ENCODE peak calls at places on chromosome 7, in five cellular contexts. One of them, this sample, is unnamed.

GRCh38 chr7:39272111-39272510 is 294.1 kb upstream of the YAE1 start:
- DNase-seq in CD8-positive, alpha-beta T cell: no peak
- DNase-seq in hepatocyte: no peak
- DNase-seq in WERI-Rb-1: no peak
- DNase-seq in MCF 10A: no peak
- DNase-seq in this sample: no peak

GRCh38 chr7:94183289-94183749 is 179.2 kb upstream of the BET1 start:
- DNase-seq in CD8-positive, alpha-beta T cell: no peak
- DNase-seq in hepatocyte: peak
- DNase-seq in WERI-Rb-1: no peak
- DNase-seq in MCF 10A: peak
- DNase-seq in this sample: no peak

GRCh38 chr7:52917982-52918578 is 117.4 kb upstream of the POM121L12 start:
- DNase-seq in CD8-positive, alpha-beta T cell: no peak
- DNase-seq in hepatocyte: peak
- DNase-seq in WERI-Rb-1: peak
- DNase-seq in MCF 10A: peak
- DNase-seq in this sample: no peak

GRCh38 chr7:128835790-128836641 is 5.8 kb downstream of the FLNC start:
- DNase-seq in CD8-positive, alpha-beta T cell: no peak
- DNase-seq in hepatocyte: no peak
- DNase-seq in WERI-Rb-1: no peak
- DNase-seq in MCF 10A: no peak
- DNase-seq in this sample: no peak

GRCh38 chr7:151426486-151426905 is 13.4 kb downstream of the CRYGN start:
- DNase-seq in CD8-positive, alpha-beta T cell: no peak
- DNase-seq in hepatocyte: peak
- DNase-seq in WERI-Rb-1: no peak
- DNase-seq in MCF 10A: peak
- DNase-seq in this sample: peak

GRCh38 chr7:6417408-6417807 is 30.3 kb downstream of the DAGLB start:
- DNase-seq in CD8-positive, alpha-beta T cell: no peak
- DNase-seq in hepatocyte: no peak
- DNase-seq in WERI-Rb-1: no peak
- DNase-seq in MCF 10A: no peak
- DNase-seq in this sample: no peak

GRCh38 chr7:36630112-36630650 is 94.1 kb downstream of the AOAH start:
- DNase-seq in CD8-positive, alpha-beta T cell: no peak
- DNase-seq in hepatocyte: no peak
- DNase-seq in WERI-Rb-1: no peak
- DNase-seq in MCF 10A: no peak
- DNase-seq in this sample: no peak

GRCh38 chr7:45506059-45506458 is 68.1 kb upstream of the ADCY1 start:
- DNase-seq in CD8-positive, alpha-beta T cell: no peak
- DNase-seq in hepatocyte: no peak
- DNase-seq in WERI-Rb-1: no peak
- DNase-seq in MCF 10A: no peak
- DNase-seq in this sample: no peak

GRCh38 chr7:5692845-5693278 is 88.6 kb downstream of the RNF216 start:
- DNase-seq in CD8-positive, alpha-beta T cell: no peak
- DNase-seq in hepatocyte: no peak
- DNase-seq in WERI-Rb-1: no peak
- DNase-seq in MCF 10A: peak
- DNase-seq in this sample: no peak

GRCh38 chr7:120834726-120835125 is 23.2 kb downstream of the TSPAN12 start:
- DNase-seq in CD8-positive, alpha-beta T cell: no peak
- DNase-seq in hepatocyte: no peak
- DNase-seq in WERI-Rb-1: no peak
- DNase-seq in MCF 10A: no peak
- DNase-seq in this sample: no peak

GRCh38 chr7:17234398-17235021 is 63.9 kb upstream of the AHR start:
- DNase-seq in CD8-positive, alpha-beta T cell: peak
- DNase-seq in hepatocyte: peak
- DNase-seq in WERI-Rb-1: no peak
- DNase-seq in MCF 10A: peak
- DNase-seq in this sample: no peak

GRCh38 chr7:121330053-121330833 is 1.4 kb downstream of the WNT16 start:
- DNase-seq in CD8-positive, alpha-beta T cell: no peak
- DNase-seq in hepatocyte: no peak
- DNase-seq in WERI-Rb-1: peak
- DNase-seq in MCF 10A: no peak
- DNase-seq in this sample: no peak

GRCh38 chr7:22356010-22356854 is 722 bp downstream of the RAPGEF5 start:
- DNase-seq in CD8-positive, alpha-beta T cell: no peak
- DNase-seq in hepatocyte: peak
- DNase-seq in WERI-Rb-1: peak
- DNase-seq in MCF 10A: peak
- DNase-seq in this sample: no peak

GRCh38 chr7:156027821-156028220 is 215.6 kb upstream of the SHH start:
- DNase-seq in CD8-positive, alpha-beta T cell: peak
- DNase-seq in hepatocyte: no peak
- DNase-seq in WERI-Rb-1: no peak
- DNase-seq in MCF 10A: no peak
- DNase-seq in this sample: no peak

GRCh38 chr7:135467207-135467711 is 42.6 kb downstream of the CNOT4 start:
- DNase-seq in CD8-positive, alpha-beta T cell: no peak
- DNase-seq in hepatocyte: peak
- DNase-seq in WERI-Rb-1: no peak
- DNase-seq in MCF 10A: peak
- DNase-seq in this sample: no peak

GRCh38 chr7:130593033-130593432 is 75.5 kb downstream of the COPG2 start:
- DNase-seq in CD8-positive, alpha-beta T cell: no peak
- DNase-seq in hepatocyte: no peak
- DNase-seq in WERI-Rb-1: no peak
- DNase-seq in MCF 10A: peak
- DNase-seq in this sample: no peak

GRCh38 chr7:66542528-66543373 is 85.9 kb upstream of the KCTD7 start:
- DNase-seq in CD8-positive, alpha-beta T cell: no peak
- DNase-seq in hepatocyte: no peak
- DNase-seq in WERI-Rb-1: peak
- DNase-seq in MCF 10A: no peak
- DNase-seq in this sample: no peak

GRCh38 chr7:128076831-128077271 is 45.6 kb upstream of the LRRC4 start:
- DNase-seq in CD8-positive, alpha-beta T cell: no peak
- DNase-seq in hepatocyte: peak
- DNase-seq in WERI-Rb-1: peak
- DNase-seq in MCF 10A: no peak
- DNase-seq in this sample: peak

GRCh38 chr7:46369933-46370654 is 449.0 kb upstream of the IGFBP3 start:
- DNase-seq in CD8-positive, alpha-beta T cell: no peak
- DNase-seq in hepatocyte: peak
- DNase-seq in WERI-Rb-1: no peak
- DNase-seq in MCF 10A: peak
- DNase-seq in this sample: no peak

GRCh38 chr7:96739609-96740008 is 30.0 kb upstream of the SEM1 start:
- DNase-seq in CD8-positive, alpha-beta T cell: no peak
- DNase-seq in hepatocyte: no peak
- DNase-seq in WERI-Rb-1: no peak
- DNase-seq in MCF 10A: no peak
- DNase-seq in this sample: no peak

DNA sequence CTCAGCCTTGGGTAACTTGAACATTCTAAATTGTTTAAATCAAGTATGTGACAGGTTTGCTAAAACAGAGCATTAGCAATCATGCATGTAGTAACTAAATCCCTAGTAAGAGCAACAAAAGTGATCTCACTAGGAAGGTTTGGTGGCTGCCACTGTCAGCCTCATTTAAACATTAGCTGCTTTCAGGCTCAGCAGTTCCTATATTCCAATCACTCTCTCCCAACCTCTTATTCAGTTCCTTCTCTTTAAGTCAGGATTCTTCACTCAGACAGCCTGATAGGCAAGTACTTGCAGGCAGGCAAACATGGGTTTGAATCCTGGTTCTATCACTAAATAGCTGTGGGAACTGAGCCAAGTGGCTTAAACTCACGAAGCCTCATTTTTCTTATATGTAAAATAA is 3.6 kb downstream of the CREB3L2 start:
- DNase-seq in CD8-positive, alpha-beta T cell: no peak
- DNase-seq in hepatocyte: no peak
- DNase-seq in WERI-Rb-1: no peak
- DNase-seq in MCF 10A: no peak
- DNase-seq in this sample: no peak
- TF ChIP-seq CTCF in CD8-positive, alpha-beta T cell: no peak
- TF ChIP-seq CTCF in hepatocyte: no peak
- TF ChIP-seq CTCF in WERI-Rb-1: no peak
- TF ChIP-seq CTCF in MCF 10A: no peak
- TF ChIP-seq CTCF in this sample: no peak

GRCh38 chr7:29808075-29808786 is 1.9 kb downstream of the WIPF3 start:
- DNase-seq in CD8-positive, alpha-beta T cell: no peak
- DNase-seq in hepatocyte: no peak
- DNase-seq in WERI-Rb-1: no peak
- DNase-seq in MCF 10A: no peak
- DNase-seq in this sample: no peak

GRCh38 chr7:29806131-29806792 is at the start of gene WIPF3:
- DNase-seq in CD8-positive, alpha-beta T cell: no peak
- DNase-seq in hepatocyte: peak
- DNase-seq in WERI-Rb-1: peak
- DNase-seq in MCF 10A: peak
- DNase-seq in this sample: peak

GRCh38 chr7:29805031-29805430 is 1.3 kb upstream of the WIPF3 start:
- DNase-seq in CD8-positive, alpha-beta T cell: no peak
- DNase-seq in hepatocyte: no peak
- DNase-seq in WERI-Rb-1: no peak
- DNase-seq in MCF 10A: no peak
- DNase-seq in this sample: no peak

GRCh38 chr7:29806793-29807178 is 478 bp downstream of the WIPF3 start:
- DNase-seq in CD8-positive, alpha-beta T cell: no peak
- DNase-seq in hepatocyte: no peak
- DNase-seq in WERI-Rb-1: no peak
- DNase-seq in MCF 10A: no peak
- DNase-seq in this sample: no peak

DNA sequence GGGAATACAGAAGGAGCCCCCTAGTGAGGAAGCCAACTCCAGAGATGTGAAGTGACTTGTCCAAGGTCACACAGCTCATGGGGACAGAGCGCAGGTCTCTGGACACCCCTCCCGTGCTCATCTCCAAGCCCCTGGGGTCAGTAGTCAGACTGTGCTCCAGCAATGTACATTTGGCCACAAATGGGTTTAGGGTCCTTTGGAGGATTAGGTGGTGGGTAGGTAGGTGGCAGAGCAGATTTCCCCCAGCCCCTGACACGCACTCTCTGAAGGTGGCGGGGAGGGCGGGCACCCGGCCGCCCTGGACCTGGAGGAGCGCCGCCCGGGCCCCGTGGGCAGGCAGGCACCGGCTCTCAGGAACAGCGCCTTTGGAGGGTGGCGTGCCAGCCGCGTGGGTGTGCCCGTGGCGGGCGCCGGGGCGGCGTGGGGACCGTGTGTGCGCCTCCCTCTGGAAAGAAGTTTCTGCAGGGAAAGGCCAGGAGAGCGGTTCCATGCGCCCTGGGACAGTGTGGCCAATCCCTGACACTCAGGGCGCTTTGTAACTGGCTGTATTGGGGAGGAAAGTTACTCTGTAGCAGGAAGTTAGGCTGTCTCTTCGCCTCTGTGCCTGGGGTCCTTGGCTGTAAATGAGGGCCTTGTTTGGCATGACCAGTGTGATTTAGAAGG is 1.0 kb downstream of the WIPF3 start:
- DNase-seq in CD8-positive, alpha-beta T cell: no peak
- DNase-seq in hepatocyte: peak
- DNase-seq in WERI-Rb-1: no peak
- DNase-seq in MCF 10A: no peak
- DNase-seq in this sample: peak
- TF ChIP-seq CTCF in CD8-positive, alpha-beta T cell: no peak
- TF ChIP-seq CTCF in hepatocyte: peak
- TF ChIP-seq CTCF in WERI-Rb-1: no peak
- TF ChIP-seq CTCF in MCF 10A: no peak
- TF ChIP-seq CTCF in this sample: no peak

GRCh38 chr7:142301923-142302550 is 44.2 kb upstream of the PRSS58 start:
- DNase-seq in CD8-positive, alpha-beta T cell: no peak
- DNase-seq in hepatocyte: no peak
- DNase-seq in WERI-Rb-1: peak
- DNase-seq in MCF 10A: peak
- DNase-seq in this sample: no peak

GRCh38 chr7:142299226-142299625 is 41.4 kb upstream of the PRSS58 start:
- DNase-seq in CD8-positive, alpha-beta T cell: no peak
- DNase-seq in hepatocyte: no peak
- DNase-seq in WERI-Rb-1: no peak
- DNase-seq in MCF 10A: no peak
- DNase-seq in this sample: no peak

GRCh38 chr7:142298631-142299030 is 40.8 kb upstream of the PRSS58 start:
- DNase-seq in CD8-positive, alpha-beta T cell: no peak
- DNase-seq in hepatocyte: no peak
- DNase-seq in WERI-Rb-1: no peak
- DNase-seq in MCF 10A: no peak
- DNase-seq in this sample: no peak

GRCh38 chr7:142301299-142301698 is 43.4 kb upstream of the PRSS58 start:
- DNase-seq in CD8-positive, alpha-beta T cell: no peak
- DNase-seq in hepatocyte: no peak
- DNase-seq in WERI-Rb-1: no peak
- DNase-seq in MCF 10A: no peak
- DNase-seq in this sample: no peak

GRCh38 chr7:142300689-142301088 is 42.8 kb upstream of the PRSS58 start:
- DNase-seq in CD8-positive, alpha-beta T cell: no peak
- DNase-seq in hepatocyte: no peak
- DNase-seq in WERI-Rb-1: peak
- DNase-seq in MCF 10A: peak
- DNase-seq in this sample: no peak
- TF ChIP-seq CTCF in CD8-positive, alpha-beta T cell: peak
- TF ChIP-seq CTCF in hepatocyte: peak
- TF ChIP-seq CTCF in WERI-Rb-1: peak
- TF ChIP-seq CTCF in MCF 10A: peak
- TF ChIP-seq CTCF in this sample: no peak

GRCh38 chr7:78924581-78924980 is 528.9 kb downstream of the MAGI2 start:
- DNase-seq in CD8-positive, alpha-beta T cell: no peak
- DNase-seq in hepatocyte: peak
- DNase-seq in WERI-Rb-1: no peak
- DNase-seq in MCF 10A: peak
- DNase-seq in this sample: no peak
- TF ChIP-seq CTCF in CD8-positive, alpha-beta T cell: no peak
- TF ChIP-seq CTCF in hepatocyte: peak
- TF ChIP-seq CTCF in WERI-Rb-1: no peak
- TF ChIP-seq CTCF in MCF 10A: peak
- TF ChIP-seq CTCF in this sample: peak

DNA sequence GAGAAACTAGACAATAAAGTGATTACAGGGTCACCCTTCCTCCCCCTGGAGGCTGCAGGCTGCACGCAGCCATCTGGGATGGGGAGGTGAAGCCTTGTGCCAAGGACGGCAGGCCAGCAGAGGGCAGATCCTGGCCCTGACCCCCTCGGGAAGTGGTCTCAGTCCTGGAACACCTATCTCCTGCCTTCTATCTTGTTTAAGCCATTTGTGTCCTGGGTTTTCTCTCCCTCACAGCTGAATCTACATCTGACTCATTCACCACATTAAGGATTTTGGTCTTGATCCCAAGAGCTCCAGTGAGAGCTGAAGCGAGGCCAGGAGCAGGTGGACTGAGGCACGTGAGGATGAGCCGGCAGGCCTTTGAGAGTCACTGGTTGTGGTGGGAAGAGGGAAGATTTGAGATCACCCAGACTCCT is 16.4 kb upstream of the PARP12 start:
- DNase-seq in CD8-positive, alpha-beta T cell: no peak
- DNase-seq in hepatocyte: peak
- DNase-seq in WERI-Rb-1: peak
- DNase-seq in MCF 10A: peak
- DNase-seq in this sample: no peak
- TF ChIP-seq CTCF in CD8-positive, alpha-beta T cell: no peak
- TF ChIP-seq CTCF in hepatocyte: peak
- TF ChIP-seq CTCF in WERI-Rb-1: peak
- TF ChIP-seq CTCF in MCF 10A: peak
- TF ChIP-seq CTCF in this sample: no peak

This sample was measured in mesothelial cell of epicardium.